ENCODE peak calls at places on chromosomes 5 and 9, in ten cellular contexts. D is stomach; O is esophagus squamous epithelium; L is psoas muscle; M is effector memory CD4-positive, alpha-beta T cell; U is naive thymus-derived CD4-positive, alpha-beta T cell; Z is SK-N-SH; N is left ventricle myocardium inferior; K is GM23248; Y is cardiac muscle cell. I is an unnamed sample. For H3K27me3, the result is how much of the 10 kb centered on the place peaks cover.

GRCh38 chr9:123343428-123344272 is 12.3 kb upstream of the CRB2 start:
- DNase-seq in N (no peak), Z (no peak), U (no peak), K (peak), M (no peak), D (no peak), L (no peak), Y (no peak), O (no peak), I (no peak)

GRCh38 chr9:135850737-135851136 is 56.6 kb downstream of the CAMSAP1 start:
- DNase-seq in Z (no peak), L (no peak), N (no peak), K (no peak), Y (no peak), O (no peak), D (no peak), M (no peak), U (no peak), I (no peak)

GRCh38 chr5:177555228-177555627 is 865 bp upstream of the FAM193B start:
- DNase-seq in N (no peak), O (no peak), M (no peak), U (no peak), Z (no peak), D (no peak), L (no peak), Y (no peak), K (no peak), I (no peak)

GRCh38 chr5:2250365-2250950 is 367.7 kb upstream of the IRX4 start:
- DNase-seq in U (no peak), N (no peak), Z (no peak), Y (no peak), M (no peak), O (no peak), K (no peak), D (no peak), L (no peak), I (no peak)

GRCh38 chr5:16617272-16617973 is 626 bp upstream of the RETREG1 start:
- DNase-seq in N (peak), U (peak), M (peak), Y (no peak), L (no peak), Z (peak), K (no peak), O (no peak), D (no peak), I (peak)

GRCh38 chr5:96017951-96018350 is 56.3 kb upstream of the ELL2 start:
- DNase-seq in M (no peak), Y (no peak), D (no peak), L (no peak), U (no peak), Z (no peak), O (no peak), N (no peak), K (peak), I (no peak)

GRCh38 chr5:150402901-150403342 is 9.8 kb downstream of the CD74 start:
- DNase-seq in O (no peak), U (no peak), Z (no peak), N (no peak), M (no peak), D (no peak), K (no peak), Y (no peak), L (no peak), I (no peak)

GRCh38 chr5:112064956-112065355 is 308.0 kb upstream of the NREP start:
- DNase-seq in Y (no peak), D (no peak), K (no peak), N (no peak), U (no peak), O (no peak), Z (no peak), L (no peak), M (no peak), I (no peak)

GRCh38 chr9:107213080-107213479 is 70.0 kb upstream of the RAD23B start:
- DNase-seq in Z (no peak), N (no peak), L (no peak), K (no peak), M (no peak), D (no peak), O (no peak), Y (no peak), U (no peak), I (no peak)

GRCh38 chr9:126709241-126709640 is 95.5 kb downstream of the LMX1B start:
- DNase-seq in N (no peak), M (no peak), Y (no peak), O (no peak), U (no peak), L (no peak), D (peak), Z (no peak), K (no peak), I (no peak)

GRCh38 chr5:63573402-63573801 is 388.8 kb downstream of the HTR1A start:
- DNase-seq in N (no peak), U (no peak), Z (no peak), L (no peak), K (no peak), M (no peak), D (no peak), Y (no peak), O (no peak), I (no peak)

GRCh38 chr9:135358161-135358940 is 121.2 kb upstream of the PPP1R26 start:
- DNase-seq in Z (no peak), N (no peak), M (no peak), U (no peak), Y (no peak), L (no peak), O (no peak), D (no peak), K (no peak), I (no peak)

GRCh38 chr5:107777161-107777740 is 106.5 kb upstream of the EFNA5 start:
- DNase-seq in M (no peak), N (no peak), Y (peak), D (no peak), L (no peak), Z (no peak), O (no peak), K (no peak), U (no peak), I (no peak)

GRCh38 chr9:131676431-131676972 is 63.4 kb downstream of the RAPGEF1 start:
- DNase-seq in D (no peak), Y (no peak), N (no peak), M (peak), K (peak), Z (no peak), O (no peak), L (no peak), U (no peak), I (no peak)

GRCh38 chr9:78324682-78325081 is 27.8 kb downstream of the PSAT1 start:
- DNase-seq in K (no peak), Z (no peak), D (no peak), N (no peak), U (no peak), L (no peak), O (no peak), M (no peak), Y (no peak), I (no peak)

GRCh38 chr5:120555345-120555744 is 91.2 kb downstream of the PRR16 start:
- DNase-seq in D (no peak), O (no peak), U (no peak), L (no peak), Z (no peak), Y (no peak), M (no peak), N (no peak), K (no peak), I (no peak)

GRCh38 chr5:58582411-58583393 is at the start of gene RAB3C:
- DNase-seq in M (no peak), Y (peak), U (peak), N (peak), K (peak), O (peak), D (peak), L (peak), Z (peak), I (peak)

GRCh38 chr5:84642795-84643194 is 258.1 kb upstream of the EDIL3 start:
- DNase-seq in Z (no peak), M (no peak), O (no peak), L (no peak), Y (no peak), N (no peak), K (no peak), U (no peak), D (no peak), I (no peak)

GRCh38 chr5:17388717-17389116 is 109.3 kb upstream of the TAF11L2 start:
- DNase-seq in M (no peak), Z (no peak), O (no peak), L (no peak), K (no peak), U (no peak), D (no peak), N (no peak), Y (no peak), I (no peak)

GRCh38 chr9:138043411-138044345 is 166.1 kb downstream of the CACNA1B start:
- DNase-seq in K (no peak), Y (no peak), O (no peak), M (no peak), U (no peak), N (no peak), D (peak), L (peak), Z (peak), I (peak)

GRCh38 chr5:52859619-52860018 is 71.9 kb downstream of the ITGA1 start:
- DNase-seq in M (no peak), D (no peak), Y (no peak), U (no peak), Z (peak), O (no peak), L (no peak), K (peak), N (no peak), I (no peak)

GRCh38 chr5:157217289-157218024 is 36.8 kb downstream of the ITK start:
- DNase-seq in K (no peak), U (peak), D (no peak), O (no peak), N (no peak), L (no peak), M (peak), Z (no peak), Y (no peak), I (no peak)

GRCh38 chr9:114777841-114778240 is 28.0 kb downstream of the TNFSF15 start:
- DNase-seq in Y (no peak), L (no peak), D (no peak), N (no peak), U (no peak), O (no peak), Z (no peak), M (peak), K (peak), I (no peak)

GRCh38 chr5:55234171-55234700 is 828 bp upstream of the CCNO start:
- DNase-seq in K (peak), O (no peak), M (no peak), L (no peak), Z (peak), Y (peak), U (no peak), N (peak), D (peak), I (peak)

GRCh38 chr9:16268037-16269010 is 602.1 kb downstream of the BNC2 start:
- DNase-seq in M (no peak), Z (peak), N (no peak), O (no peak), L (no peak), D (no peak), K (peak), U (no peak), Y (no peak), I (no peak)
- H3K4me3 ChIP-seq in M (no peak), Z (no peak), N (peak), O (peak), L (peak), D (no peak), K (peak), U (no peak), Y (no peak), I (no peak)

GRCh38 chr9:21096172-21096900 is 18.6 kb upstream of the IFNB1 start:
- DNase-seq in O (no peak), K (peak), D (no peak), Y (no peak), L (no peak), U (no peak), M (no peak), Z (no peak), N (no peak), I (no peak)
- H3K27me3 ChIP-seq in O (under half), K (under half), D (under half), Y (under half), L (under half), U (under half), M (under half), Z (under half), N (under half), I (under half)

DNA sequence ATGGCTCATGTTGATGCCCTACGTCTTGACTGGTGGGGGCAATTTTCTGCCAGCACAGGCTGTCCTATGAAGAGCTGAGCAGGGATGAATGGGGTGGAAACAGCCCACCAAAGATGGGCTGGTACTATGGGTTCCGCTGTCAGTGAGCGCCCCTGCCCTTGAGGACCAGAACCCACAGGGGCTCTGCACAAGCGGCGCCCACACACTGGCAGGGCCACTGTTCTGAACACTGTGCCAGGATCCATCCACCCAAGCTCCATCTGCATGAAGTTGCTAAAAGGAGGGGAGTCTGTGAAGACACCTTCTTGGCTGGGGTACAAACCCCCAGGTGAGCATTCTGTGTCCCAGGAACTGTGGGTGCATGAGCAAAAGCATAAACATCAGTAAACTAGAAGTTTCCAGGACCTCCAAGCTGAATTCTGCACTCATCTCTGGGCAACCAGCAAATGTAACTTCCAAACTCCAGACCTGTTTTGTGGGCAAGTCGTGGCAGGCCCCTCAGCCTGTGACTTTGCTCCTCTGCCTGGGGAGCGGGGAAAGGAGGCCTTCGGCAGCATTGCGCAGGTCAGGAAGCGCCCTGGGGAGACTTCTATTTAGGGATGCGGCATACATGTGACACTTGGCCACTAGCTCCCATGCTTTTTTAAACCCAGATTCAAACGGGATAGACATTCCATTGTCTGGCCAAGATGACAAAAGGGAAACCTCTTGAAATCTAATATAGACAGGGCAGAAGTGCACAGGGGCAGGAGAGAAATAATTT is 48.9 kb downstream of the PTPN3 start:
- DNase-seq in L (no peak), Z (no peak), N (no peak), M (no peak), K (no peak), U (no peak), D (no peak), O (no peak), Y (no peak), I (no peak)
- H3K4me3 ChIP-seq in L (peak), Z (no peak), N (no peak), M (no peak), K (no peak), U (no peak), D (no peak), O (no peak), Y (no peak), I (no peak)

DNA sequence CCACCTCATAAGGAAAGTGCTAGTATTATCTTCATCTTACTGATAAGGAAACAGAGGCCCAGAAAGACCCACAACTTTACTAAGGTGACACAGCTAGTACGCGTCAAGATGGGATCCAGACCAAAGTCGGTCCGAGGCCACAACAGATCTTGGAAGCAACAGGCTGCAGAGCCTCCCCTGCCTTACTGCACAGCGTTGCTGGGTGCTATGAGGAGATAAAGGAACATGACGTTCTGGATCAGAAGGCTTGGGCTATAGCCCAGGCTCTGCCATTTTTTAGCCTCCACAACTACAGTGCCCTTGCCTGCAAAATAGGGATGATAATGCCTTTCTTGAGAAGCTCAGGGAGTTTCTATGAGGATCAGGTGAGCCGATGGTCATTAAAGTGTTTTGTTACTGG is 144.1 kb downstream of the NMUR2 start:
- DNase-seq in N (no peak), K (no peak), U (no peak), O (no peak), M (no peak), D (no peak), Y (no peak), L (no peak), Z (no peak), I (no peak)
- H3K27me3 ChIP-seq in N (under half), K (under half), U (under half), O (under half), M (under half), D (under half), Y (under half), L (under half), Z (under half), I (under half)